ENCODE peak calls at places on chromosomes 6 and 20, in five cellular contexts. W, C, J, S and H are unnamed samples.

GRCh38 chr6:14596410-14596809 is 478.8 kb downstream of the CD83 start:
- DNase-seq in W (no peak), C (no peak), J (no peak), S (no peak), H (peak)

GRCh38 chr20:52081791-52082190 is 109.8 kb downstream of the ZFP64 start:
- DNase-seq in W (no peak), C (no peak), J (no peak), S (no peak), H (no peak)

GRCh38 chr6:152206072-152206818 is 398.8 kb downstream of the ESR1 start:
- DNase-seq in W (peak), C (peak), J (no peak), S (peak), H (peak)

GRCh38 chr6:14664112-14664592 is 546.6 kb downstream of the CD83 start:
- DNase-seq in W (no peak), C (no peak), J (no peak), S (no peak), H (no peak)

GRCh38 chr6:20630617-20631448 is 96.6 kb downstream of the CDKAL1 start:
- DNase-seq in W (no peak), C (no peak), J (no peak), S (no peak), H (no peak)

GRCh38 chr6:7909323-7910276 is 988 bp downstream of the TXNDC5 start:
- DNase-seq in W (peak), C (peak), J (peak), S (peak), H (peak)

GRCh38 chr6:593139-593906 is 63.6 kb downstream of the HUS1B start:
- DNase-seq in W (no peak), C (peak), J (peak), S (peak), H (no peak)

GRCh38 chr6:26240981-26241770 is 123.8 kb upstream of the BTN3A2 start:
- DNase-seq in W (no peak), C (no peak), J (peak), S (peak), H (no peak)

GRCh38 chr6:166533205-166533824 is 53.2 kb downstream of the RAMACL start:
- DNase-seq in W (no peak), C (no peak), J (no peak), S (no peak), H (no peak)

GRCh38 chr20:19974621-19975435 is 42.3 kb upstream of the NAA20 start:
- DNase-seq in W (peak), C (peak), J (no peak), S (no peak), H (peak)

GRCh38 chr6:121584591-121585369 is 149.3 kb downstream of the GJA1 start:
- DNase-seq in W (no peak), C (no peak), J (no peak), S (no peak), H (no peak)

GRCh38 chr20:50508171-50508761 is 1.9 kb upstream of the PTPN1 start:
- DNase-seq in W (no peak), C (no peak), J (no peak), S (no peak), H (no peak)

GRCh38 chr20:54468082-54468481 is 7.3 kb upstream of the DOK5 start:
- DNase-seq in W (no peak), C (no peak), J (no peak), S (no peak), H (no peak)

GRCh38 chr6:89610149-89610642 is 28.4 kb downstream of the LYRM2 start:
- DNase-seq in W (peak), C (peak), J (peak), S (peak), H (peak)

GRCh38 chr6:46979206-46979605 is 57.5 kb upstream of the ADGRF5 start:
- DNase-seq in W (no peak), C (no peak), J (no peak), S (no peak), H (no peak)

GRCh38 chr6:165653196-165653595 is 9.8 kb downstream of the PDE10A start:
- DNase-seq in W (no peak), C (no peak), J (no peak), S (no peak), H (no peak)